ENCODE peak calls at places on chromosomes 4 and X, in eight cellular contexts. One of them, this sample, is unnamed. For H3K4me1, the result is how much of the 10 kb centered on the place peaks cover.

GRCh38 chrX:8946488-8947050 is 87.4 kb downstream of the FAM9B start:
- DNase-seq in Peyer's patch: no peak
- DNase-seq in K562: no peak
- DNase-seq in A549: no peak
- DNase-seq in right lobe of liver: no peak
- DNase-seq in stomach: no peak
- DNase-seq in transverse colon: no peak
- DNase-seq in heart left ventricle: no peak
- DNase-seq in this sample: no peak

GRCh38 chr4:104425003-104425402 is 69.7 kb downstream of the CXXC4 start:
- DNase-seq in Peyer's patch: no peak
- DNase-seq in K562: no peak
- DNase-seq in A549: no peak
- DNase-seq in right lobe of liver: no peak
- DNase-seq in stomach: no peak
- DNase-seq in transverse colon: no peak
- DNase-seq in heart left ventricle: no peak
- DNase-seq in this sample: no peak

GRCh38 chr4:88443486-88443885 is 13.4 kb upstream of the HERC5 start:
- DNase-seq in Peyer's patch: no peak
- DNase-seq in K562: no peak
- DNase-seq in A549: no peak
- DNase-seq in right lobe of liver: no peak
- DNase-seq in stomach: no peak
- DNase-seq in transverse colon: no peak
- DNase-seq in heart left ventricle: no peak
- DNase-seq in this sample: no peak

GRCh38 chr4:128159967-128160366 is 98.9 kb downstream of the LARP1B start:
- DNase-seq in Peyer's patch: no peak
- DNase-seq in K562: no peak
- DNase-seq in A549: no peak
- DNase-seq in right lobe of liver: no peak
- DNase-seq in stomach: no peak
- DNase-seq in transverse colon: no peak
- DNase-seq in heart left ventricle: no peak
- DNase-seq in this sample: no peak

GRCh38 chr4:85595796-85596559 is 121.0 kb downstream of the ARHGAP24 start:
- DNase-seq in Peyer's patch: no peak
- DNase-seq in K562: no peak
- DNase-seq in A549: no peak
- DNase-seq in right lobe of liver: no peak
- DNase-seq in stomach: no peak
- DNase-seq in transverse colon: no peak
- DNase-seq in heart left ventricle: no peak
- DNase-seq in this sample: peak

GRCh38 chrX:141791856-141792255 is 46.3 kb upstream of the MAGEC3 start:
- DNase-seq in Peyer's patch: no peak
- DNase-seq in K562: no peak
- DNase-seq in A549: no peak
- DNase-seq in right lobe of liver: no peak
- DNase-seq in stomach: no peak
- DNase-seq in transverse colon: no peak
- DNase-seq in heart left ventricle: no peak
- DNase-seq in this sample: no peak

GRCh38 chr4:187090401-187090800 is 366.7 kb upstream of the FAT1 start:
- DNase-seq in Peyer's patch: no peak
- DNase-seq in K562: no peak
- DNase-seq in A549: no peak
- DNase-seq in right lobe of liver: no peak
- DNase-seq in stomach: no peak
- DNase-seq in transverse colon: no peak
- DNase-seq in heart left ventricle: no peak
- DNase-seq in this sample: no peak

GRCh38 chr4:67680568-67681222 is 20.3 kb downstream of the UBA6 start:
- DNase-seq in Peyer's patch: no peak
- DNase-seq in K562: no peak
- DNase-seq in A549: no peak
- DNase-seq in right lobe of liver: no peak
- DNase-seq in stomach: no peak
- DNase-seq in transverse colon: no peak
- DNase-seq in heart left ventricle: no peak
- DNase-seq in this sample: no peak

GRCh38 chrX:116111497-116111896 is 59.0 kb upstream of the AGTR2 start:
- DNase-seq in Peyer's patch: no peak
- DNase-seq in K562: no peak
- DNase-seq in A549: no peak
- DNase-seq in right lobe of liver: no peak
- DNase-seq in stomach: no peak
- DNase-seq in transverse colon: no peak
- DNase-seq in heart left ventricle: no peak
- DNase-seq in this sample: no peak

GRCh38 chrX:45497290-45497689 is 296.6 kb upstream of the DIPK2B start:
- DNase-seq in Peyer's patch: no peak
- DNase-seq in K562: no peak
- DNase-seq in A549: no peak
- DNase-seq in right lobe of liver: no peak
- DNase-seq in stomach: no peak
- DNase-seq in transverse colon: no peak
- DNase-seq in heart left ventricle: no peak
- DNase-seq in this sample: no peak

GRCh38 chr4:25813705-25814104 is 49.1 kb downstream of the SEL1L3 start:
- DNase-seq in Peyer's patch: no peak
- DNase-seq in K562: no peak
- DNase-seq in A549: peak
- DNase-seq in right lobe of liver: no peak
- DNase-seq in stomach: no peak
- DNase-seq in transverse colon: no peak
- DNase-seq in heart left ventricle: no peak
- DNase-seq in this sample: peak

GRCh38 chrX:39258331-39258730 is 457.1 kb downstream of the MID1IP1 start:
- DNase-seq in Peyer's patch: no peak
- DNase-seq in K562: peak
- DNase-seq in A549: no peak
- DNase-seq in right lobe of liver: no peak
- DNase-seq in stomach: no peak
- DNase-seq in transverse colon: no peak
- DNase-seq in heart left ventricle: no peak
- DNase-seq in this sample: no peak

GRCh38 chr4:74096265-74096980 is 2.6 kb downstream of the CXCL2 start:
- DNase-seq in Peyer's patch: no peak
- DNase-seq in K562: no peak
- DNase-seq in A549: no peak
- DNase-seq in right lobe of liver: peak
- DNase-seq in stomach: peak
- DNase-seq in transverse colon: no peak
- DNase-seq in heart left ventricle: no peak
- DNase-seq in this sample: no peak

GRCh38 chr4:86302242-86302641 is 57.6 kb downstream of the MAPK10 start:
- DNase-seq in Peyer's patch: no peak
- DNase-seq in K562: no peak
- DNase-seq in A549: no peak
- DNase-seq in right lobe of liver: no peak
- DNase-seq in stomach: no peak
- DNase-seq in transverse colon: peak
- DNase-seq in heart left ventricle: no peak
- DNase-seq in this sample: peak

GRCh38 chr4:173917255-173917960 is 366.1 kb downstream of the FBXO8 start:
- DNase-seq in Peyer's patch: no peak
- DNase-seq in K562: no peak
- DNase-seq in A549: no peak
- DNase-seq in right lobe of liver: no peak
- DNase-seq in stomach: no peak
- DNase-seq in transverse colon: no peak
- DNase-seq in heart left ventricle: no peak
- DNase-seq in this sample: no peak

GRCh38 chr4:27019766-27020165 is 159.1 kb downstream of the STIM2 start:
- DNase-seq in Peyer's patch: no peak
- DNase-seq in K562: no peak
- DNase-seq in A549: no peak
- DNase-seq in right lobe of liver: no peak
- DNase-seq in stomach: no peak
- DNase-seq in transverse colon: no peak
- DNase-seq in heart left ventricle: no peak
- DNase-seq in this sample: no peak

GRCh38 chr4:80266267-80266901 is at the start of gene FGF5:
- DNase-seq in Peyer's patch: peak
- DNase-seq in K562: peak
- DNase-seq in A549: no peak
- DNase-seq in right lobe of liver: no peak
- DNase-seq in stomach: no peak
- DNase-seq in transverse colon: peak
- DNase-seq in heart left ventricle: peak
- DNase-seq in this sample: no peak

GRCh38 chr4:961651-962230 is 11.6 kb downstream of the DGKQ start:
- DNase-seq in Peyer's patch: peak
- DNase-seq in K562: no peak
- DNase-seq in A549: no peak
- DNase-seq in right lobe of liver: no peak
- DNase-seq in stomach: no peak
- DNase-seq in transverse colon: peak
- DNase-seq in heart left ventricle: no peak
- DNase-seq in this sample: no peak
- H3K27ac ChIP-seq in Peyer's patch: peak
- H3K27ac ChIP-seq in K562: no peak
- H3K27ac ChIP-seq in A549: no peak
- H3K27ac ChIP-seq in right lobe of liver: no peak
- H3K27ac ChIP-seq in stomach: no peak
- H3K27ac ChIP-seq in transverse colon: peak
- H3K27ac ChIP-seq in heart left ventricle: no peak
- H3K27ac ChIP-seq in this sample: no peak

GRCh38 chr4:124712417-124713212 is at the start of gene ANKRD50:
- DNase-seq in Peyer's patch: peak
- DNase-seq in K562: peak
- DNase-seq in A549: peak
- DNase-seq in right lobe of liver: peak
- DNase-seq in stomach: peak
- DNase-seq in transverse colon: peak
- DNase-seq in heart left ventricle: peak
- DNase-seq in this sample: peak

GRCh38 chr4:124713213-124713592 is 671 bp upstream of the ANKRD50 start:
- DNase-seq in Peyer's patch: peak
- DNase-seq in K562: peak
- DNase-seq in A549: peak
- DNase-seq in right lobe of liver: peak
- DNase-seq in stomach: peak
- DNase-seq in transverse colon: peak
- DNase-seq in heart left ventricle: peak
- DNase-seq in this sample: peak

GRCh38 chr4:124710911-124711310 is 1.6 kb downstream of the ANKRD50 start:
- DNase-seq in Peyer's patch: no peak
- DNase-seq in K562: no peak
- DNase-seq in A549: no peak
- DNase-seq in right lobe of liver: no peak
- DNase-seq in stomach: peak
- DNase-seq in transverse colon: no peak
- DNase-seq in heart left ventricle: no peak
- DNase-seq in this sample: no peak

GRCh38 chr4:124710253-124710849 is 2.2 kb downstream of the ANKRD50 start:
- DNase-seq in Peyer's patch: no peak
- DNase-seq in K562: no peak
- DNase-seq in A549: no peak
- DNase-seq in right lobe of liver: no peak
- DNase-seq in stomach: no peak
- DNase-seq in transverse colon: no peak
- DNase-seq in heart left ventricle: no peak
- DNase-seq in this sample: no peak

DNA sequence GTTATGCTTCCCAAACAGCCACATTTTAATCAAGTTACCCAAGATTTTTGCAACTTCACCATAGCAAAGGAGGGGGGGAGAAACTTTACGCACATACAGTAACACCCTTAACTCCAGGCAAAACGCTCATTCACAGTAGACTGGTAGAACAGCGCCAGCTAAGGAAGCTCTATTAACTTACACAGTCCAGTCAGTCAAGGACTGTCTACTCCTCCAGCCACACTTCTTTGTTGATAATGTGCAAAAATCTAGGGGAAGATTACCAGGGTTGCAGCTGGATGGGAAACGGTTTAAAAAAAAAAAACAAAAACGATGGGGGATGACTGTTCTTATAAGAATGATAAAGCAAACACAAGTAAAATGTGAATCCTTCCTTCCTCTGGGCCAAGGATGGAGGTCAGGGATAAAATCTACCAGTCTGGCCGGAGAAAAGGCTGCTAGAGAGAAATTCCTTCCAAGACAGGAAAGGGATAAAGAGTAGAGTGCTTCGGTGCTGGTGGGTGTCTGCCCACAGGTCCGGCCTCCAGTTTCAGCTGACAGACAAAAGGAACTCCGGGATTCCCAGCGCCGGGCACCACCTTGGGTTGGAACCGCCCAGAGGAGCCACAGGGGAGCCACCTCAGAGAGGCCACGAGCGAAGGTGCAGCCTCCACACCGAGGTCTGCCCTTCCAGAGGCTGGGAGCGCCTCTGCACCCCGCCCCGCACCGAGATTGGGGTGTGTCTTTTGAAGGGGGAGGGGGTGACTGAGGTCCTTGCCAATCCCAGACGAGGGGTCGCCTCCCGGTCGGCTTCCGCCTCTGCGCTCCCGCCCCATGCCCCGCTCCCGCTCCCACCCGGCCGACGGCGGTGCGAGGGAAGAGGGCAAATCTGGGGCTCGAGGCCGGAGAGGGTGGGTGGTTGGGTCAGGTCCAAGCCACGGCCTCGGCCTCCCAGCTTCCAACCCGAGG is 789 bp downstream of the ANKRD50 start:
- DNase-seq in Peyer's patch: peak
- DNase-seq in K562: peak
- DNase-seq in A549: peak
- DNase-seq in right lobe of liver: peak
- DNase-seq in stomach: peak
- DNase-seq in transverse colon: peak
- DNase-seq in heart left ventricle: no peak
- DNase-seq in this sample: peak
- TF ChIP-seq POLR2A in Peyer's patch: no peak
- TF ChIP-seq POLR2A in K562: no peak
- TF ChIP-seq POLR2A in A549: no peak
- TF ChIP-seq POLR2A in right lobe of liver: peak
- TF ChIP-seq POLR2A in stomach: no peak
- TF ChIP-seq POLR2A in transverse colon: peak
- TF ChIP-seq POLR2A in heart left ventricle: no peak
- TF ChIP-seq POLR2A in this sample: no peak

GRCh38 chr4:3410401-3411135 is 31.2 kb upstream of the HGFAC start:
- DNase-seq in Peyer's patch: peak
- DNase-seq in K562: no peak
- DNase-seq in A549: no peak
- DNase-seq in right lobe of liver: peak
- DNase-seq in stomach: no peak
- DNase-seq in transverse colon: no peak
- DNase-seq in heart left ventricle: peak
- DNase-seq in this sample: no peak
- H3K4me1 ChIP-seq in Peyer's patch: under half
- H3K4me1 ChIP-seq in K562: under half
- H3K4me1 ChIP-seq in A549: under half
- H3K4me1 ChIP-seq in right lobe of liver: under half
- H3K4me1 ChIP-seq in stomach: under half
- H3K4me1 ChIP-seq in transverse colon: under half
- H3K4me1 ChIP-seq in heart left ventricle: under half
- H3K4me1 ChIP-seq in this sample: under half

DNA sequence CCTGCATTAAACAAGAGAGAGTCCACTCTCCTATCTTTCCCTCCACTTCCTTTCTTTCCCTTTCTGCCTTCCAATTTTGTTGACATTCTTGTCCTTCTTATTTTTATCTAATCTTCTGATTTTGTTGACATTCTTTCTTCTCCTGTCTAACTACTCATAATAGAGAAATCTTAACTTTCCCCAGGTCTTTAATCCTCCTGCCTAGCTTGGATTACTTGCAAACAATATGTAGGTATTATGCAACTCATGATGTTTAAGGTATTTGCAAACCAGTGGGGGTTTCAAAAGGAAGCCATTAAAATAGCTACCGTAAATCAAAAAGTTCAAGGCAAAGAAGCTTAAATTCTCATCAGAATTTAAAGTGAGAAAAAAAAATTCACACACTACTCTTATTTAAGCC is 53.9 kb downstream of the PROM1 start:
- DNase-seq in Peyer's patch: no peak
- DNase-seq in K562: no peak
- DNase-seq in A549: no peak
- DNase-seq in right lobe of liver: no peak
- DNase-seq in stomach: no peak
- DNase-seq in transverse colon: no peak
- DNase-seq in heart left ventricle: no peak
- DNase-seq in this sample: no peak
- H3K27ac ChIP-seq in Peyer's patch: no peak
- H3K27ac ChIP-seq in K562: no peak
- H3K27ac ChIP-seq in A549: no peak
- H3K27ac ChIP-seq in right lobe of liver: no peak
- H3K27ac ChIP-seq in stomach: no peak
- H3K27ac ChIP-seq in transverse colon: no peak
- H3K27ac ChIP-seq in heart left ventricle: no peak
- H3K27ac ChIP-seq in this sample: no peak

This sample was measured in adrenal gland.